ENCODE peak calls at places on chromosomes 13 and 19, in four cellular contexts. R is T1000; F is breast epithelium; U is CD4-positive, alpha-beta T cell. N is an unnamed sample.

GRCh38 chr13:99926014-99926731 is 45.4 kb downstream of the ZIC5 start:
- DNase-seq in F (no peak), U (no peak), R (no peak), N (no peak)

GRCh38 chr19:30873003-30873402 is 476.2 kb downstream of the TSHZ3 start:
- DNase-seq in U (no peak), R (no peak), F (no peak), N (no peak)

GRCh38 chr19:21789761-21790160 is 22.4 kb upstream of the ZNF100 start:
- DNase-seq in R (no peak), F (no peak), U (no peak), N (no peak)

GRCh38 chr13:40087021-40088002 is 431.9 kb downstream of the COG6 start:
- DNase-seq in F (peak), R (no peak), U (no peak), N (no peak)

GRCh38 chr13:25630327-25630726 is 258.6 kb downstream of the ATP8A2 start:
- DNase-seq in U (no peak), F (no peak), R (no peak), N (no peak)

GRCh38 chr19:49441210-49441959 is at the start of gene SLC17A7:
- DNase-seq in U (peak), R (no peak), F (no peak), N (peak)

GRCh38 chr19:7506385-7507328 is 9.2 kb upstream of the ZNF358 start:
- DNase-seq in F (peak), R (peak), U (peak), N (peak)

GRCh38 chr19:46503848-46504453 is 8.3 kb upstream of the PNMA8B start:
- DNase-seq in F (no peak), R (no peak), U (no peak), N (no peak)

GRCh38 chr13:40789275-40790231 is at the start of gene SLC25A15:
- DNase-seq in F (peak), U (peak), R (peak), N (peak)